ENCODE peak calls at places on chromosomes 7 and 10, in eight cellular contexts. N is endothelial cell of umbilical vein; V is mesendoderm; K is fibroblast of the conjunctiva; L is stimulated activated CD4-positive, alpha-beta T cell treated with anti-CD3 and anti-CD28 coated beads, Interleukin-4, amount 100 ng/mL, for 24 hours; A is T-helper 2 cell; F is HS-5; Y is activated naive CD4-positive, alpha-beta T cell treated with anti-CD3 and anti-CD28 coated beads, Interleukin-2, amount 10 ng/mL, durations not matched to agents 7 days and 5 days. D is an unnamed sample.

GRCh38 chr7:148044173-148044572 is 546.4 kb upstream of the C7orf33 start:
- DNase-seq in N (no peak), V (no peak), K (no peak), L (no peak), A (no peak), F (no peak), Y (no peak), D (no peak)

GRCh38 chr7:28530175-28531142 is 118.1 kb downstream of the CREB5 start:
- DNase-seq in N (peak), V (no peak), K (no peak), L (no peak), A (no peak), F (no peak), Y (no peak), D (no peak)

GRCh38 chr7:91940171-91940570 is 491 bp upstream of the AKAP9 start:
- DNase-seq in N (peak), V (peak), K (peak), L (peak), A (no peak), F (no peak), Y (peak), D (peak)

GRCh38 chr7:94741179-94741578 is 85.2 kb upstream of the SGCE start:
- DNase-seq in N (no peak), V (no peak), K (no peak), L (no peak), A (no peak), F (no peak), Y (no peak), D (no peak)

GRCh38 chr10:133070402-133070801 is 17.3 kb upstream of the ADGRA1 start:
- DNase-seq in N (no peak), V (peak), K (no peak), L (no peak), A (no peak), F (no peak), Y (no peak), D (no peak)

GRCh38 chr10:69732826-69733150 is 68.9 kb upstream of the COL13A1 start:
- DNase-seq in N (no peak), V (no peak), K (no peak), L (no peak), A (no peak), F (no peak), Y (no peak), D (no peak)

GRCh38 chr10:44373341-44373995 is 11.4 kb downstream of the CXCL12 start:
- DNase-seq in N (no peak), V (no peak), K (no peak), L (no peak), A (no peak), F (no peak), Y (no peak), D (no peak)

GRCh38 chr10:94383515-94383914 is 18.8 kb upstream of the TBC1D12 start:
- DNase-seq in N (no peak), V (no peak), K (no peak), L (no peak), A (no peak), F (no peak), Y (no peak), D (no peak)

GRCh38 chr10:101258179-101258885 is 29.1 kb upstream of the LBX1 start:
- DNase-seq in N (no peak), V (peak), K (no peak), L (no peak), A (no peak), F (no peak), Y (no peak), D (no peak)

GRCh38 chr7:1912472-1913289 is 242.6 kb downstream of the ELFN1 start:
- DNase-seq in N (no peak), V (peak), K (peak), L (no peak), A (no peak), F (peak), Y (no peak), D (no peak)

GRCh38 chr10:78894841-78895195 is 173.9 kb upstream of the ZMIZ1 start:
- DNase-seq in N (no peak), V (peak), K (no peak), L (no peak), A (no peak), F (no peak), Y (no peak), D (no peak)

GRCh38 chr10:91210435-91210834 is 10.0 kb upstream of the PCGF5 start:
- DNase-seq in N (no peak), V (no peak), K (no peak), L (no peak), A (no peak), F (no peak), Y (no peak), D (no peak)

GRCh38 chr7:51067757-51068156 is 248.9 kb downstream of the COBL start:
- DNase-seq in N (peak), V (peak), K (peak), L (peak), A (no peak), F (peak), Y (peak), D (peak)

GRCh38 chr7:69994907-69995542 is 396.8 kb downstream of the AUTS2 start:
- DNase-seq in N (no peak), V (no peak), K (no peak), L (no peak), A (no peak), F (no peak), Y (no peak), D (no peak)

GRCh38 chr10:51162002-51162401 is 87.7 kb downstream of the PRKG1 start:
- DNase-seq in N (no peak), V (peak), K (no peak), L (no peak), A (no peak), F (no peak), Y (no peak), D (no peak)

GRCh38 chr7:80334185-80334584 is 177.7 kb downstream of the GNAT3 start:
- DNase-seq in N (no peak), V (no peak), K (no peak), L (no peak), A (no peak), F (no peak), Y (no peak), D (no peak)

GRCh38 chr10:119394657-119395286 is 147.7 kb downstream of the RGS10 start:
- DNase-seq in N (no peak), V (no peak), K (no peak), L (no peak), A (no peak), F (no peak), Y (no peak), D (no peak)

GRCh38 chr7:38932509-38933168 is 23.6 kb upstream of the VPS41 start:
- DNase-seq in N (peak), V (peak), K (peak), L (peak), A (no peak), F (no peak), Y (peak), D (peak)

GRCh38 chr7:28984631-28985030 is 26.5 kb upstream of the TRIL start:
- DNase-seq in N (peak), V (peak), K (peak), L (no peak), A (no peak), F (peak), Y (no peak), D (no peak)

GRCh38 chr10:69479737-69480412 is 28.6 kb downstream of the TSPAN15 start:
- DNase-seq in N (peak), V (no peak), K (no peak), L (no peak), A (no peak), F (no peak), Y (no peak), D (no peak)

GRCh38 chr10:94630017-94630688 is 53.4 kb upstream of the CYP2C18 start:
- DNase-seq in N (peak), V (peak), K (peak), L (no peak), A (no peak), F (no peak), Y (no peak), D (no peak)

GRCh38 chr7:101542527-101543241 is 86.4 kb downstream of the MYL10 start:
- DNase-seq in N (peak), V (peak), K (no peak), L (peak), A (peak), F (no peak), Y (peak), D (peak)

GRCh38 chr10:21298686-21299085 is 226.8 kb downstream of the SKIDA1 start:
- DNase-seq in N (no peak), V (no peak), K (no peak), L (no peak), A (no peak), F (no peak), Y (no peak), D (no peak)

GRCh38 chr10:78178940-78179339 is 145.3 kb downstream of the RPS24 start:
- DNase-seq in N (no peak), V (peak), K (no peak), L (no peak), A (no peak), F (no peak), Y (no peak), D (no peak)

GRCh38 chr10:46516660-46517416 is 39.6 kb downstream of the GPRIN2 start:
- DNase-seq in N (peak), V (peak), K (peak), L (peak), A (no peak), F (peak), Y (peak), D (no peak)

GRCh38 chr10:70890917-70891431 is 2.6 kb upstream of the PCBD1 start:
- DNase-seq in N (no peak), V (peak), K (no peak), L (no peak), A (no peak), F (no peak), Y (no peak), D (no peak)